ENCODE peak calls at places on chromosome 10, in five cellular contexts. P is activated CD4-positive, CD25-positive, alpha-beta regulatory T cell; Y is psoas muscle; J is nephron progenitor cell; X is stimulated activated CD4-positive, alpha-beta T cell treated with anti-CD3 and anti-CD28 coated beads, Interleukin-1b, Interleukin-23, amount 100 ng/mL, for 4 hours. F is an unnamed sample.

GRCh38 chr10:70271996-70272924 is 11.5 kb downstream of the NPFFR1 start:
- DNase-seq in P (no peak), Y (no peak), X (no peak), J (no peak), F (no peak)

GRCh38 chr10:81920213-81920829 is 45.3 kb downstream of the NRG3 start:
- DNase-seq in J (peak), P (no peak), X (no peak), Y (no peak), F (peak)

GRCh38 chr10:34811968-34812514 is 3.1 kb downstream of the PARD3 start:
- DNase-seq in Y (no peak), P (no peak), J (no peak), X (no peak), F (no peak)

GRCh38 chr10:124646483-124647352 is 97.5 kb downstream of the FAM53B start:
- DNase-seq in J (no peak), X (no peak), Y (peak), P (no peak), F (no peak)

GRCh38 chr10:12785338-12785934 is 216.1 kb downstream of the CCDC3 start:
- DNase-seq in P (no peak), X (no peak), Y (no peak), J (peak), F (no peak)

GRCh38 chr10:98041352-98042043 is 11.1 kb upstream of the CRTAC1 start:
- DNase-seq in P (no peak), Y (peak), X (no peak), J (peak), F (peak)

GRCh38 chr10:73495226-73495883 is 469 bp downstream of the PPP3CB start:
- DNase-seq in P (peak), X (peak), Y (peak), J (peak), F (peak)

GRCh38 chr10:42990016-42990720 is 86.7 kb upstream of the RET start:
- DNase-seq in J (peak), X (no peak), Y (peak), P (no peak), F (peak)

GRCh38 chr10:96690755-96691730 is 29.3 kb downstream of the PIK3AP1 start:
- DNase-seq in X (no peak), Y (no peak), P (no peak), J (no peak), F (no peak)

GRCh38 chr10:119737039-119737663 is 11.3 kb downstream of the INPP5F start:
- DNase-seq in J (no peak), X (no peak), P (no peak), Y (no peak), F (no peak)

GRCh38 chr10:80497187-80498038 is 40.3 kb upstream of the SH2D4B start:
- DNase-seq in P (no peak), Y (peak), J (no peak), X (no peak), F (no peak)

GRCh38 chr10:122304054-122304579 is 33.0 kb downstream of the BTBD16 start:
- DNase-seq in Y (no peak), X (no peak), J (no peak), P (no peak), F (no peak)

GRCh38 chr10:7045891-7046599 is 364.8 kb downstream of the SFMBT2 start:
- DNase-seq in J (no peak), X (no peak), Y (no peak), P (no peak), F (no peak)

GRCh38 chr10:30502266-30503058 is 68.5 kb downstream of the MAP3K8 start:
- DNase-seq in P (no peak), X (no peak), J (no peak), Y (no peak), F (no peak)

GRCh38 chr10:97572214-97572989 is at the start of gene ANKRD2:
- DNase-seq in P (peak), Y (peak), J (peak), X (peak), F (peak)

GRCh38 chr10:52778511-52779392 is 6.2 kb upstream of the MBL2 start:
- DNase-seq in J (no peak), P (no peak), Y (no peak), X (no peak), F (peak)

GRCh38 chr10:3814832-3815209 is 29.8 kb upstream of the KLF6 start:
- DNase-seq in J (no peak), Y (no peak), P (no peak), X (no peak), F (no peak)

GRCh38 chr10:6382081-6382480 is 179.3 kb downstream of the PFKFB3 start:
- DNase-seq in X (peak), P (no peak), Y (no peak), J (no peak), F (no peak)

GRCh38 chr10:11787846-11788245 is 35.3 kb upstream of the PROSER2 start:
- DNase-seq in P (no peak), X (no peak), J (no peak), Y (no peak), F (no peak)

GRCh38 chr10:73816917-73817729 is 5.7 kb upstream of the NDST2 start:
- DNase-seq in Y (no peak), X (no peak), P (no peak), J (no peak), F (no peak)

GRCh38 chr10:79390057-79390456 is 42.8 kb downstream of the PPIF start:
- DNase-seq in J (no peak), P (no peak), X (no peak), Y (no peak), F (no peak)

GRCh38 chr10:116817178-116817577 is 32.1 kb upstream of the ENO4 start:
- DNase-seq in Y (no peak), X (no peak), J (no peak), P (no peak), F (no peak)

GRCh38 chr10:113958631-113959382 is 84.9 kb upstream of the ADRB1 start:
- DNase-seq in X (no peak), P (no peak), Y (no peak), J (no peak), F (no peak)

GRCh38 chr10:100019824-100020160 is 10.0 kb upstream of the DNMBP start:
- DNase-seq in X (no peak), Y (no peak), J (no peak), P (no peak), F (peak)

GRCh38 chr10:60182691-60183090 is 207.0 kb downstream of the ANK3 start:
- DNase-seq in X (no peak), J (no peak), Y (no peak), P (no peak), F (no peak)

GRCh38 chr10:26448706-26449435 is 10.7 kb downstream of the APBB1IP start:
- DNase-seq in J (no peak), Y (no peak), X (peak), P (no peak), F (no peak)

GRCh38 chr10:131901181-131901829 is 497 bp downstream of the PPP2R2D start:
- DNase-seq in Y (peak), P (no peak), J (peak), X (no peak), F (peak)

GRCh38 chr10:43854042-43854441 is 205.4 kb upstream of the ZNF32 start:
- DNase-seq in X (no peak), J (no peak), Y (no peak), P (no peak), F (no peak)